ENCODE peak calls at places on chromosome 16, in seven cellular contexts. Q, Y, L, B, F, N and X are unnamed samples.

GRCh38 chr16:11205065-11205699 is 50.8 kb downstream of the SOCS1 start:
- DNase-seq in Q (no peak), Y (no peak), L (no peak), B (no peak), F (no peak), N (no peak), X (no peak)

GRCh38 chr16:78953526-78953925 is 647.0 kb downstream of the MAF start:
- DNase-seq in Q (no peak), Y (no peak), L (no peak), B (no peak), F (no peak), N (no peak), X (no peak)

GRCh38 chr16:29714972-29715371 is 30.8 kb downstream of the C16orf54 start:
- DNase-seq in Q (no peak), Y (no peak), L (no peak), B (no peak), F (no peak), N (no peak), X (no peak)

GRCh38 chr16:11133344-11133921 is 122.6 kb downstream of the SOCS1 start:
- DNase-seq in Q (no peak), Y (peak), L (no peak), B (no peak), F (no peak), N (no peak), X (no peak)

GRCh38 chr16:81237282-81237681 is 1.2 kb upstream of the BCO1 start:
- DNase-seq in Q (no peak), Y (no peak), L (no peak), B (no peak), F (no peak), N (peak), X (no peak)

GRCh38 chr16:3986235-3986544 is 105.7 kb upstream of the CREBBP start:
- DNase-seq in Q (no peak), Y (no peak), L (no peak), B (no peak), F (no peak), N (no peak), X (no peak)

GRCh38 chr16:56609463-56609921 is 1.1 kb downstream of the MT2A start:
- DNase-seq in Q (peak), Y (peak), L (peak), B (peak), F (peak), N (peak), X (peak)

GRCh38 chr16:26374279-26374925 is 682.6 kb downstream of the HS3ST4 start:
- DNase-seq in Q (no peak), Y (no peak), L (no peak), B (no peak), F (no peak), N (no peak), X (no peak)

GRCh38 chr16:77596243-77596642 is 126.1 kb upstream of the NUDT7 start:
- DNase-seq in Q (no peak), Y (no peak), L (no peak), B (no peak), F (no peak), N (no peak), X (no peak)

GRCh38 chr16:12398736-12399047 is 405.0 kb downstream of the CPPED1 start:
- DNase-seq in Q (no peak), Y (no peak), L (no peak), B (no peak), F (no peak), N (no peak), X (no peak)

GRCh38 chr16:79278506-79278905 is 322.0 kb downstream of the MAF start:
- DNase-seq in Q (no peak), Y (no peak), L (peak), B (peak), F (no peak), N (peak), X (no peak)

GRCh38 chr16:46884513-46885293 is 541 bp downstream of the GPT2 start:
- DNase-seq in Q (no peak), Y (no peak), L (peak), B (no peak), F (no peak), N (peak), X (peak)